ENCODE peak calls at places on chromosomes 7 and 10, in ten cellular contexts. E is Panc1, H is fibroblast of lung, P is AML-193, R is Calu3, Z is heart left ventricle, K is NCI-H2107, J is AG10803, N is spleen, M is GM03348. A is an unnamed sample.

GRCh38 chr10:3548096-3548495 is 236.9 kb downstream of the KLF6 start:
- DNase-seq in K (no peak), E (no peak), R (no peak), N (no peak), P (no peak), H (peak; percentile 58), Z (no peak), M (no peak), J (no peak), A (no peak)

GRCh38 chr7:87140271-87140748 is 11.9 kb upstream of the DMTF1 start:
- DNase-seq in E (no peak), N (no peak), P (no peak), H (no peak), Z (no peak), M (no peak), K (no peak), J (no peak), R (no peak), A (no peak)

GRCh38 chr10:56383806-56384205 is 22.7 kb upstream of the ZWINT start:
- DNase-seq in J (no peak), H (no peak), Z (no peak), M (no peak), R (no peak), N (no peak), K (no peak), P (no peak), E (no peak), A (no peak)

GRCh38 chr10:118840071-118840775 is 85.5 kb upstream of the CACUL1 start:
- DNase-seq in K (no peak), Z (no peak), N (no peak), P (no peak), E (no peak), M (no peak), R (peak; percentile 24), J (no peak), H (no peak), A (no peak)

GRCh38 chr7:1225462-1226154 is 7.1 kb upstream of the UNCX start:
- DNase-seq in Z (no peak), N (no peak), R (peak; percentile 48), P (no peak), J (no peak), E (no peak), M (peak; percentile 80), H (no peak), K (no peak), A (no peak)

GRCh38 chr10:79418886-79419595 is 26.4 kb downstream of the ZCCHC24 start:
- DNase-seq in N (peak; percentile 37), M (no peak), J (no peak), Z (no peak), P (no peak), R (no peak), H (no peak), E (no peak), K (no peak), A (no peak)

GRCh38 chr7:44541-44896 is 147.9 kb upstream of the FAM20C start:
- DNase-seq in H (no peak), Z (peak; percentile 5), R (no peak), N (peak; percentile 35), P (no peak), E (no peak), M (no peak), J (no peak), K (no peak), A (no peak)

GRCh38 chr10:99368646-99369045 is 39.5 kb downstream of the CNNM1 start:
- DNase-seq in H (no peak), Z (no peak), K (no peak), E (no peak), P (no peak), M (peak; percentile 21), R (no peak), N (no peak), J (peak; percentile 59), A (peak; percentile 56)

GRCh38 chr10:31322647-31323046 is 3.6 kb downstream of the ZEB1 start:
- DNase-seq in K (no peak), E (no peak), Z (no peak), M (peak; percentile 19), P (peak; percentile 19), J (peak; percentile 32), R (no peak), N (no peak), H (peak; percentile 37), A (no peak)

GRCh38 chr7:105399043-105399725 is 10.5 kb upstream of the SRPK2 start:
- DNase-seq in P (no peak), K (no peak), H (peak; percentile 59), E (no peak), R (no peak), N (no peak), Z (no peak), J (peak; percentile 48), M (peak; percentile 60), A (peak; percentile 35)

GRCh38 chr7:22052221-22052639 is 106.5 kb upstream of the CDCA7L start:
- DNase-seq in J (no peak), H (no peak), P (no peak), E (no peak), Z (no peak), R (no peak), N (no peak), K (no peak), M (no peak), A (no peak)

GRCh38 chr7:150986099-150986512 is 4.7 kb upstream of the NOS3 start:
- DNase-seq in K (no peak), P (peak; percentile 42), E (no peak), R (peak; percentile 74), M (peak; percentile 83), Z (peak; percentile 57), J (peak; percentile 38), H (peak; percentile 57), N (no peak), A (peak; percentile 66)

GRCh38 chr7:107846324-107846723 is 43.3 kb upstream of the SLC26A3 start:
- DNase-seq in H (no peak), P (peak; percentile 24), Z (no peak), J (no peak), E (no peak), N (no peak), K (no peak), M (no peak), R (no peak), A (no peak)

GRCh38 chr10:4658777-4659176 is 167.2 kb upstream of the AKR1E2 start:
- DNase-seq in M (no peak), K (no peak), J (no peak), H (no peak), P (no peak), R (no peak), E (no peak), Z (no peak), N (no peak), A (no peak)

GRCh38 chr10:75397571-75397921 is 4.0 kb downstream of the ZNF503 start:
- DNase-seq in R (no peak), E (no peak), P (no peak), J (no peak), Z (no peak), N (no peak), M (peak; percentile 36), H (peak; percentile 66), K (no peak), A (peak; percentile 57)

GRCh38 chr7:2734084-2734601 is 46.1 kb downstream of the AMZ1 start:
- DNase-seq in E (no peak), H (no peak), J (no peak), K (no peak), P (no peak), R (no peak), N (peak; percentile 62), Z (no peak), M (no peak), A (no peak)

GRCh38 chr10:76779163-76779820 is 858.3 kb downstream of the KCNMA1 start:
- DNase-seq in M (peak; percentile 46), E (no peak), P (no peak), R (no peak), J (peak; percentile 55), H (peak; percentile 11), K (no peak), N (no peak), Z (no peak), A (peak; percentile 55)

GRCh38 chr7:17058568-17058967 is 176.8 kb upstream of the AGR3 start:
- DNase-seq in M (peak; percentile 35), Z (no peak), J (peak; percentile 18), K (no peak), P (peak; percentile 88), E (no peak), H (peak; percentile 50), N (no peak), R (no peak), A (no peak)

GRCh38 chr10:78650122-78650521 is 418.6 kb upstream of the ZMIZ1 start:
- DNase-seq in E (no peak), H (no peak), K (no peak), P (no peak), M (peak; percentile 50), N (no peak), J (peak; percentile 27), Z (no peak), R (no peak), A (no peak)

GRCh38 chr7:150481207-150481920 is 30.9 kb downstream of the GIMAP8 start:
- DNase-seq in P (no peak), Z (no peak), R (no peak), E (no peak), H (no peak), M (no peak), N (peak; percentile 79), K (no peak), J (no peak), A (no peak)

GRCh38 chr7:103413407-103413806 is 32.6 kb downstream of the SLC26A5 start:
- DNase-seq in J (no peak), P (no peak), H (no peak), M (no peak), N (no peak), E (no peak), R (no peak), K (no peak), Z (no peak), A (no peak)

GRCh38 chr7:158110661-158111555 is 476.7 kb downstream of the PTPRN2 start:
- DNase-seq in K (peak; percentile 90), N (no peak), J (no peak), H (no peak), R (no peak), M (no peak), Z (no peak), E (no peak), P (no peak), A (no peak)

GRCh38 chr10:123380491-123381085 is 226.4 kb downstream of the BUB3 start:
- DNase-seq in R (no peak), H (peak; percentile 6), J (peak; percentile 6), M (peak; percentile 26), Z (no peak), N (no peak), P (peak; percentile 2), K (no peak), E (peak; percentile 39), A (no peak)

GRCh38 chr7:55493416-55493815 is 78.9 kb downstream of the VOPP1 start:
- DNase-seq in K (no peak), M (peak; percentile 31), Z (no peak), E (peak; percentile 30), N (peak; percentile 36), R (no peak), H (no peak), J (no peak), P (no peak), A (no peak)

GRCh38 chr10:34491666-34492065 is 323.4 kb downstream of the PARD3 start:
- DNase-seq in J (no peak), N (no peak), R (no peak), P (no peak), E (no peak), Z (no peak), H (peak; percentile 6), K (no peak), M (no peak), A (peak; percentile 33)

GRCh38 chr7:11294965-11295364 is 321.3 kb downstream of the PHF14 start:
- DNase-seq in H (no peak), Z (no peak), R (no peak), K (no peak), M (no peak), P (no peak), E (no peak), J (no peak), N (no peak), A (no peak)

GRCh38 chr7:85102813-85103350 is 84.0 kb downstream of the SEMA3D start:
- DNase-seq in P (no peak), K (no peak), Z (no peak), N (no peak), J (peak; percentile 26), R (no peak), E (no peak), M (peak; percentile 5), H (peak; percentile 59), A (no peak)

GRCh38 chr7:1691601-1692499 is 21.8 kb downstream of the ELFN1 start:
- DNase-seq in M (no peak), H (no peak), N (peak; percentile 56), J (no peak), E (no peak), P (no peak), Z (peak; percentile 51), R (no peak), K (no peak), A (no peak)